ENCODE peak calls at places on chromosomes 4 and X, in five cellular contexts. D is GM12865, V is upper lobe of right lung, T is coronary artery, C is cardiac fibroblast. W is an unnamed sample.

GRCh38 chrX:149312936-149313432 is 192.1 kb downstream of the IDS start:
- DNase-seq in D (no peak), V (no peak), T (no peak), C (peak; percentile 43), W (no peak)

GRCh38 chr4:89196056-89196674 is 84.8 kb downstream of the TIGD2 start:
- DNase-seq in D (no peak), V (no peak), T (no peak), C (no peak), W (no peak)

GRCh38 chr4:85423414-85423813 is 51.5 kb upstream of the ARHGAP24 start:
- DNase-seq in D (peak; percentile 17), V (no peak), T (no peak), C (peak; percentile 26), W (no peak)

GRCh38 chr4:154487144-154487543 is 4.5 kb downstream of the DCHS2 start:
- DNase-seq in D (no peak), V (no peak), T (no peak), C (no peak), W (no peak)

GRCh38 chr4:71375494-71375893 is 36.7 kb downstream of the SLC4A4 start:
- DNase-seq in D (no peak), V (no peak), T (no peak), C (no peak), W (no peak)

GRCh38 chrX:21047034-21047455 is 327.2 kb upstream of the CNKSR2 start:
- DNase-seq in D (no peak), V (no peak), T (no peak), C (no peak), W (no peak)

GRCh38 chr4:57916479-57916878 is 806.3 kb upstream of the IGFBP7 start:
- DNase-seq in D (no peak), V (no peak), T (no peak), C (no peak), W (no peak)

GRCh38 chrX:91081873-91082272 is 352.8 kb upstream of the PABPC5 start:
- DNase-seq in D (no peak), V (no peak), T (no peak), C (no peak), W (no peak)

GRCh38 chr4:104494161-104494560 is 533 bp downstream of the CXXC4 start:
- DNase-seq in D (no peak), V (no peak), T (no peak), C (no peak), W (no peak)

GRCh38 chrX:10600479-10600878 is 19.9 kb downstream of the MID1 start:
- DNase-seq in D (no peak), V (no peak), T (no peak), C (no peak), W (no peak)

GRCh38 chrX:147917700-147918694 is 6.3 kb downstream of the FMR1 start:
- DNase-seq in D (peak; percentile 76), V (no peak), T (no peak), C (peak; percentile 46), W (no peak)

GRCh38 chrX:10119399-10119990 is 37.3 kb upstream of the CLCN4 start:
- DNase-seq in D (peak; percentile 88), V (no peak), T (no peak), C (peak; percentile 90), W (peak; percentile 84)

GRCh38 chrX:150935466-150935865 is 37.0 kb upstream of the CD99L2 start:
- DNase-seq in D (no peak), V (no peak), T (no peak), C (peak; percentile 42), W (peak; percentile 39)

GRCh38 chr4:140116442-140117104 is 37.4 kb downstream of the MAML3 start:
- DNase-seq in D (no peak), V (no peak), T (no peak), C (peak; percentile 36), W (no peak)

GRCh38 chr4:183411291-183411861 is 33.1 kb upstream of the CDKN2AIP start:
- DNase-seq in D (peak; percentile 71), V (no peak), T (no peak), C (no peak), W (no peak)

GRCh38 chr4:61445374-61446063 is 245.4 kb downstream of the ADGRL3 start:
- DNase-seq in D (no peak), V (no peak), T (no peak), C (no peak), W (no peak)

GRCh38 chrX:19931146-19931545 is 43.7 kb upstream of the SH3KBP1 start:
- DNase-seq in D (no peak), V (no peak), T (no peak), C (no peak), W (no peak)

GRCh38 chrX:77009691-77010090 is 437.5 kb upstream of the FGF16 start:
- DNase-seq in D (no peak), V (no peak), T (no peak), C (peak; percentile 34), W (peak; percentile 68)

GRCh38 chrX:107450823-107451509 is 1.5 kb downstream of the FRMPD3 start:
- DNase-seq in D (peak; percentile 10), V (no peak), T (no peak), C (no peak), W (no peak)

GRCh38 chrX:123432362-123433150 is 248.5 kb downstream of the GRIA3 start:
- DNase-seq in D (no peak), V (no peak), T (no peak), C (no peak), W (no peak)

GRCh38 chr4:151921811-151922210 is 161.0 kb upstream of the GATB start:
- DNase-seq in D (no peak), V (no peak), T (no peak), C (peak; percentile 59), W (no peak)

GRCh38 chr4:85928775-85929585 is 430.9 kb downstream of the MAPK10 start:
- DNase-seq in D (peak; percentile 9), V (no peak), T (no peak), C (peak; percentile 53), W (no peak)

GRCh38 chrX:41923925-41924693 is 755 bp upstream of the CASK start:
- DNase-seq in D (peak; percentile 45), V (no peak), T (no peak), C (peak; percentile 27), W (no peak)

GRCh38 chr4:168715889-168716288 is 219.0 kb downstream of the PALLD start:
- DNase-seq in D (no peak), V (no peak), T (no peak), C (peak; percentile 54), W (no peak)

GRCh38 chr4:94285666-94286065 is 57.0 kb downstream of the HPGDS start:
- DNase-seq in D (no peak), V (no peak), T (no peak), C (no peak), W (no peak)

GRCh38 chr4:182292657-182293056 is 49.5 kb downstream of the TENM3 start:
- DNase-seq in D (no peak), V (no peak), T (no peak), C (no peak), W (no peak)

GRCh38 chrX:45623266-45623665 is 422.6 kb upstream of the DIPK2B start:
- DNase-seq in D (no peak), V (no peak), T (no peak), C (peak; percentile 84), W (peak; percentile 83)

GRCh38 chr4:39699676-39700409 is 1.9 kb downstream of the UBE2K start:
- DNase-seq in D (no peak), V (no peak), T (no peak), C (peak; percentile 63), W (no peak)

GRCh38 chr4:111937368-111937767 is 207.9 kb upstream of the FAM241A start:
- DNase-seq in D (peak; percentile 36), V (no peak), T (no peak), C (peak; percentile 36), W (no peak)

GRCh38 chrX:108309144-108309543 is 129.1 kb downstream of the COL4A6 start:
- DNase-seq in D (no peak), V (no peak), T (no peak), C (peak; percentile 83), W (no peak)

GRCh38 chrX:44068043-44068442 is 94.9 kb upstream of the NDP start:
- DNase-seq in D (no peak), V (no peak), T (no peak), C (no peak), W (no peak)

GRCh38 chr4:165678236-165678960 is 194.6 kb upstream of the TLL1 start:
- DNase-seq in D (no peak), V (no peak), T (no peak), C (peak; percentile 16), W (no peak)

GRCh38 chr4:153649572-153649991 is 34.5 kb upstream of the TLR2 start:
- DNase-seq in D (peak; percentile 65), V (no peak), T (no peak), C (peak; percentile 65), W (no peak)

GRCh38 chr4:165537028-165537648 is 158.3 kb downstream of the CPE start:
- DNase-seq in D (peak; percentile 50), V (no peak), T (no peak), C (peak; percentile 83), W (peak; percentile 49)

GRCh38 chr4:15084780-15085179 is 82.5 kb downstream of the CPEB2 start:
- DNase-seq in D (no peak), V (no peak), T (no peak), C (no peak), W (no peak)

GRCh38 chr4:15089979-15090378 is 87.7 kb downstream of the CPEB2 start:
- DNase-seq in D (no peak), V (no peak), T (no peak), C (no peak), W (no peak)

DNA sequence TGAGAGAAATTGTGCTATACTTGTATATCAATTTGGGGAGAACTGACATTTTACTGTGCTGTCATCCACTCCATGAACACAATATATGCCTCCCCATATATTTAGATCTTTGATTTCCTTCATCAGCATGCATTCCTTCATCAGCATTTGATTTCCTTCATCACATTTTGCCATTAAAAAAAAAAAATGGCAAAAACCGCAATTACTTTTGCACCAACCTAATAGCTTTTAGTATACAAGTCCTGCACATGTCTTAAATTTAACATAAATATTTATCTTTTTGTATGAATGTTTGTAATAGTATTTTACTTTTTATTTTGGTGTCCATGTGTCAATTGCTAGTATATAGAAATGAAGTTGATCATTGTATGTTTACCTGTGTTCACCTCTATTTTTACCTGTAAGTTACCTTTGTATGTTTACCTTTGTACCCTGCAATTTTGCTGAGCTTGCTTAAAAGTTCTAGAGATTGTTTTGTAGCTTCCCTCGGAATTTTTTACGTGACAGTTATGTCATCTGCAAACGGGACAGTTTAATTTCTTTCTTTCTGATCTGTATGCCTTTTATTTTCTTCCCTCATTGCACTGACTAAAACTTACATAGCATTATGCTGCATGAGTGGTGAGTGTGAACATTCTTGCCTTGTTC is 86.2 kb downstream of the CPEB2 start:
- DNase-seq in D (no peak), V (no peak), T (no peak), C (no peak), W (no peak)
- TF ChIP-seq CTCF in D (no peak), V (no peak), T (no peak), C (no peak), W (no peak)

GRCh38 chr4:41538887-41539498 is 1.0 kb downstream of the LIMCH1 start:
- DNase-seq in D (no peak), V (no peak), T (peak; percentile 80), C (no peak), W (no peak)
- H3K4me3 ChIP-seq in D (no peak overlapping the region), V (peak overlapping the region; percentile 39), T (peak overlapping the region; percentile 54), C (no peak overlapping the region), W (no peak overlapping the region)

GRCh38 chr4:159297088-159297487 is 194.2 kb downstream of the RAPGEF2 start:
- DNase-seq in D (no peak), V (no peak), T (no peak), C (no peak), W (no peak)
- TF ChIP-seq CTCF in D (no peak), V (no peak), T (no peak), C (no peak), W (peak; percentile 15)

GRCh38 chrX:72027914-72028307 is 103.8 kb downstream of the RTL5 start:
- DNase-seq in D (no peak), V (no peak), T (peak; percentile 50), C (no peak), W (no peak)
- H3K4me3 ChIP-seq in D (no peak overlapping the region), V (no peak overlapping the region), T (peak overlapping the region; percentile 57), C (no peak overlapping the region), W (no peak overlapping the region)

GRCh38 chrX:134602410-134602809 is 55.9 kb downstream of the PLAC1 start:
- DNase-seq in D (no peak), V (no peak), T (no peak), C (no peak), W (no peak)
- TF ChIP-seq CTCF in D (no peak), V (no peak), T (no peak), C (no peak), W (no peak)

W was measured in astrocyte of the cerebellum.